ENCODE peak calls at places on chromosomes 13 and 19, in five cellular contexts. A is endothelial cell, S is B cell, O is GM20000, G is tibial artery. T is an unnamed sample.

GRCh38 chr19:51971624-51972023 is 15.0 kb downstream of the ZNF350 start:
- DNase-seq in S (no peak), A (no peak), G (no peak), O (no peak), T (no peak)

GRCh38 chr19:6476896-6477431 is 4.6 kb downstream of the DENND1C start:
- DNase-seq in G (no peak), A (no peak), S (peak; percentile 25), O (no peak), T (no peak)

GRCh38 chr19:1668339-1669123 is 16.1 kb upstream of the TCF3 start:
- DNase-seq in O (peak; percentile 62), G (no peak), S (peak; percentile 82), A (peak; percentile 10), T (peak; percentile 73)

GRCh38 chr19:6235031-6235951 is 44.5 kb downstream of the MLLT1 start:
- DNase-seq in A (no peak), O (no peak), G (no peak), S (no peak), T (no peak)

GRCh38 chr13:109998808-109999528 is 212.6 kb upstream of the IRS2 start:
- DNase-seq in A (no peak), O (no peak), G (no peak), S (no peak), T (no peak)

GRCh38 chr13:29587645-29588044 is 7.8 kb downstream of the SLC7A1 start:
- DNase-seq in O (no peak), S (no peak), A (no peak), G (no peak), T (no peak)

GRCh38 chr13:59112375-59112774 is 1051.4 kb downstream of the DIAPH3 start:
- DNase-seq in S (no peak), G (no peak), O (no peak), A (no peak), T (no peak)

GRCh38 chr19:32748497-32748896 is 28.9 kb downstream of the TDRD12 start:
- DNase-seq in G (no peak), O (peak; percentile 41), A (no peak), S (no peak), T (peak; percentile 35)

GRCh38 chr19:16591803-16592556 is 19.8 kb upstream of the SLC35E1 start:
- DNase-seq in A (no peak), O (no peak), G (no peak), S (no peak), T (no peak)

GRCh38 chr13:73625562-73626339 is 508.5 kb downstream of the KLF12 start:
- DNase-seq in A (no peak), G (no peak), O (no peak), S (no peak), T (no peak)

GRCh38 chr13:109655611-109656010 is 130.8 kb downstream of the IRS2 start:
- DNase-seq in G (no peak), O (no peak), A (no peak), S (no peak), T (no peak)

GRCh38 chr13:53189162-53189561 is 160.5 kb downstream of the OLFM4 start:
- DNase-seq in S (no peak), G (no peak), O (no peak), A (no peak), T (no peak)

GRCh38 chr19:53521373-53522202 is 16.4 kb upstream of the ZNF331 start:
- DNase-seq in G (no peak), S (no peak), O (no peak), A (no peak), T (no peak)

GRCh38 chr13:48043789-48044503 is 6.4 kb downstream of the NUDT15 start:
- DNase-seq in S (no peak), O (no peak), A (no peak), G (no peak), T (no peak)

GRCh38 chr13:24650157-24650556 is 30.1 kb upstream of the ATP12A start:
- DNase-seq in S (no peak), O (no peak), G (no peak), A (no peak), T (no peak)

GRCh38 chr19:44757735-44758505 is 9.4 kb downstream of the BCL3 start:
- DNase-seq in S (peak; percentile 37), G (peak; percentile 94), A (peak; percentile 64), O (no peak), T (no peak)

GRCh38 chr13:75365724-75366173 is 116.2 kb downstream of the TBC1D4 start:
- DNase-seq in S (no peak), O (peak; percentile 64), A (no peak), G (no peak), T (peak; percentile 52)

GRCh38 chr19:28466107-28467045 is 746.6 kb downstream of the UQCRFS1 start:
- DNase-seq in A (peak; percentile 78), S (peak; percentile 42), O (peak; percentile 48), G (no peak), T (peak; percentile 58)

GRCh38 chr13:28347456-28348371 is 147.2 kb downstream of the FLT1 start:
- DNase-seq in G (no peak), O (no peak), S (no peak), A (no peak), T (no peak)

GRCh38 chr13:20702530-20702929 is 969 bp upstream of the IL17D start:
- DNase-seq in O (peak; percentile 35), S (peak; percentile 26), A (no peak), G (no peak), T (no peak)

GRCh38 chr13:109773276-109773675 is 13.1 kb downstream of the IRS2 start:
- DNase-seq in A (no peak), O (no peak), S (no peak), G (no peak), T (no peak)

GRCh38 chr13:40074338-40074737 is 418.9 kb downstream of the COG6 start:
- DNase-seq in S (no peak), A (no peak), O (no peak), G (no peak), T (no peak)

GRCh38 chr13:80161896-80162295 is 179.0 kb downstream of the SPRY2 start:
- DNase-seq in A (no peak), G (no peak), S (no peak), O (no peak), T (no peak)

GRCh38 chr13:21014139-21014665 is 47.2 kb downstream of the LATS2 start:
- DNase-seq in S (no peak), G (peak; percentile 44), A (no peak), O (no peak), T (no peak)

GRCh38 chr19:18185538-18185937 is 7.5 kb upstream of the MPV17L2 start:
- DNase-seq in O (no peak), G (no peak), S (no peak), A (no peak), T (no peak)

GRCh38 chr19:10552596-10553053 is 8.9 kb downstream of the ATG4D start:
- DNase-seq in O (peak; percentile 45), A (no peak), S (peak; percentile 45), G (no peak), T (no peak)

GRCh38 chr13:89514534-89515312 is 1832.8 kb upstream of the MIR17HG start:
- DNase-seq in O (no peak), S (no peak), A (no peak), G (no peak), T (no peak)

GRCh38 chr19:19670070-19670551 is 1.5 kb downstream of the ZNF101 start:
- DNase-seq in G (no peak), O (no peak), S (no peak), A (no peak), T (no peak)

GRCh38 chr13:29456419-29456818 is 139.1 kb downstream of the SLC7A1 start:
- DNase-seq in G (no peak), O (no peak), A (no peak), S (no peak), T (no peak)

GRCh38 chr13:92074658-92075057 is 676.2 kb downstream of the GPC5 start:
- DNase-seq in S (no peak), O (no peak), A (peak; percentile 14), G (no peak), T (no peak)
- TF ChIP-seq CTCF in S (no peak), O (no peak), A (no peak), G (no peak), T (peak; percentile 44)

DNA sequence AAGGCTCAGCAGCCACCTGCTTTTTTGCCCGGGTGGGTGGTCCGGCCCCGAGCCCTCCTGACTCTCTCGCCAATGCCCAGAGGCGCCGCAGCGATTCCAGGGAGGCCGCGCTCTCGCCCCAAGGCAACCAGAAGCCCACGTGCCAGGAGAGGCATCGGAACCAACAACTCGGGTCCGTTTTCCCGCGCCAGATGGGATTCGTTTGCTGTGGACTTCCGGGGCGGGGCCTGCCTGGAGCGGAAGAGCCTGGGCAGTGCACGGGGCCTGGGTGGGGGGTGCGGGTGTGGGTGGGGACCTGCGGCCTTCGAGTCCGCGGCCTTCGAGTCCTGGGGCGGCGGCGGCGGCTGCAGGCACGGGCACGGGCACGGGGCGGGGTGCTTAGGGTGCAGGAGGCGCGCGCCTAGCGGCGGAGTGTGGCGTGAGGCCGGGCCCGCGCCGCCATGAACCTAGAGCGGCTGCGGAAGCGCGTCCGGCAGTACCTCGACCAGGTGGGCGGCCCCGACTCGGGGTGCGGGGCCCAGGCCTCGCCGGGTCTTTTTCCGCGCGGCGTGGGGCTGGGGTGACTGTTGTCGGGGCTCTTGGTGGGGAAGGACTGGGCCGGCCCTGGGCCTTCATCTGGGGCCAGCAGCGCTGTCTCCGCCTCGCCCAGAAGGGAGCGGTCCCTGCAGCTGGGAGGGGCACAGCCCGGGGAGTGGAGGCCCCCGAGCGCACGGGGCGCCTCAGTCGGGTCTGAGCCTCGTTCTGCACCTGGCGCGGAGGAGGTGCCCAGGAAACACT is at the start of gene CDC16:
- DNase-seq in O (peak; percentile 95), A (peak; percentile 70), G (peak; percentile 96), S (peak; percentile 86), T (peak; percentile 94)
- TF ChIP-seq CTCF in O (no peak), A (no peak), G (no peak), S (peak; percentile 32), T (no peak)

DNA sequence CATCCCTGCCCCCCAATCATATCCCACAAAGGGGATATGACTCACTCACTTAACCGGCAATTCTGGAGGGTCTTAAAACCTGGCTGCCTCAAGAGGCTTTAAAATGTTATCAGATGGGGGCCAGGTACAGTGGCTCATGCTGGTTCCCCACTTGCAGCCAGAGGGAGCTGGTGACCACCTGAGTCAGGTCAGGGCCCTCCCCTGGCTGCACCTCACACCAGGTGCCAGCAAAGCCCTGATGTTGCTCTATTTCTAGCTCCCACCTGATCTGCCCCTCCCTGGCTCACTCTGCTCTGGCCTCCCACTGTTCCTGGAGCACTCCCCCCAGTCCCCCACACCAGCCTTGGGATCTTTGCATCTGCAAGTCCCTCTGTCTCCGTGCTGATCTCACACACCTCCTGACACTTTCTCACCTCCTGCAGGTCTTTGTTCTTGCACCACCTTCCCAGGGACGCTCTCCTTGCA is 14.2 kb downstream of the HPN start:
- DNase-seq in S (peak; percentile 51), G (no peak), A (no peak), O (no peak), T (no peak)
- TF ChIP-seq CTCF in S (peak; percentile 24), G (no peak), A (no peak), O (peak; percentile 10), T (peak; percentile 48)

DNA sequence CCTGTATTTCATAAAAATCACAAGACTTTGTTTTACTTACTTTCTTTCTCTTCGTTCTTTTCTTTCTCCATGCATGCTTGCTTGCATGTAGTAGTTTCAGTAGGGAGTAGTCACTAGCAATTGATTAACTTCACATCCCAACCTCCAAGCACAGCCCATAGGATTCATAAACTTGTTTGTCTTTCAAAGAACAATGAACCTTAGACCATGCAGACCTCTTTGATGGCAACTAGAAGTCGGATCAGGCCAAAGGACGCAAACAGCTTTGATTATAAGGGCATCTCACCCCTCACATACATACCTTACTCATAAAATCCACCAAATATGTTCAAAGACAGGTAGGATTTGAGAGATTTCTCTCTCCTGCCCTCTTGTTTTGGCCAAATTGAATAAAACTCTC is 3.1 kb upstream of the PRR20A start:
- DNase-seq in G (no peak), A (no peak), O (no peak), S (no peak), T (no peak)
- TF ChIP-seq CTCF in G (no peak), A (no peak), O (no peak), S (no peak), T (no peak)

T was measured in GM10248.